ENCODE peak calls at places on chromosomes 2 and 18, in four cellular contexts. Q, U, C and M are unnamed samples.

GRCh38 chr18:21851327-21851961 is 110.9 kb downstream of the MIB1 start:
- DNase-seq in U (no peak), C (no peak), Q (no peak), M (peak)

GRCh38 chr2:241873803-241874110 is 4.2 kb downstream of the RTP5 start:
- DNase-seq in C (no peak), Q (no peak), U (no peak), M (no peak)

GRCh38 chr18:44181951-44182350 is 498.7 kb upstream of the SETBP1 start:
- DNase-seq in U (no peak), C (no peak), Q (no peak), M (no peak)

GRCh38 chr2:168465594-168465993 is 9.5 kb downstream of the CERS6 start:
- DNase-seq in U (no peak), Q (no peak), C (no peak), M (no peak)

GRCh38 chr18:10912790-10913560 is 236.4 kb downstream of the PIEZO2 start:
- DNase-seq in Q (no peak), U (no peak), C (peak), M (peak)

GRCh38 chr2:163198972-163199371 is 360.4 kb upstream of the KCNH7 start:
- DNase-seq in U (no peak), Q (no peak), C (no peak), M (no peak)

GRCh38 chr2:104408266-104408665 is 445.6 kb upstream of the POU3F3 start:
- DNase-seq in U (no peak), Q (no peak), C (no peak), M (no peak)

GRCh38 chr18:8706545-8706980 is 1.2 kb downstream of the MTCL1 start:
- DNase-seq in C (peak), U (no peak), Q (no peak), M (no peak)

GRCh38 chr2:149733936-149734685 is 146.5 kb upstream of the MMADHC start:
- DNase-seq in C (no peak), Q (no peak), U (no peak), M (peak)